ENCODE peak calls at places on chromosomes 16 and 17, in seven cellular contexts. P, Z, N, F, K, W and U are unnamed samples.

GRCh38 chr17:81379523-81379942 is 15.7 kb upstream of the BAHCC1 start:
- DNase-seq in P (peak), K (peak), N (no peak), W (peak), F (no peak), Z (no peak), U (no peak)

GRCh38 chr17:65573283-65573603 is 11.8 kb upstream of the AXIN2 start:
- DNase-seq in Z (no peak), W (no peak), P (no peak), N (no peak), K (no peak), F (no peak), U (no peak)

GRCh38 chr17:68347380-68347779 is 56.1 kb downstream of the ARSG start:
- DNase-seq in W (no peak), P (no peak), Z (no peak), K (no peak), F (peak), N (no peak), U (no peak)

GRCh38 chr17:17503566-17504130 is 7.5 kb upstream of the RASD1 start:
- DNase-seq in K (no peak), W (no peak), N (no peak), F (no peak), P (no peak), Z (no peak), U (no peak)

GRCh38 chr17:20066253-20066652 is 57.1 kb downstream of the SPECC1 start:
- DNase-seq in W (no peak), Z (peak), P (no peak), F (no peak), N (no peak), K (peak), U (no peak)

GRCh38 chr16:87740441-87740840 is 25.3 kb downstream of the KLHDC4 start:
- DNase-seq in F (no peak), W (no peak), K (no peak), N (no peak), P (no peak), Z (no peak), U (no peak)

GRCh38 chr16:25023541-25023940 is 8.4 kb upstream of the ARHGAP17 start:
- DNase-seq in K (peak), F (no peak), P (no peak), W (no peak), N (no peak), Z (no peak), U (no peak)

GRCh38 chr16:88921603-88921995 is 55.1 kb upstream of the PABPN1L start:
- DNase-seq in W (no peak), P (no peak), K (no peak), Z (no peak), F (no peak), N (no peak), U (no peak)

GRCh38 chr16:57559075-57559790 is 16.8 kb downstream of the ADGRG5 start:
- DNase-seq in N (no peak), K (no peak), Z (no peak), W (no peak), P (no peak), F (no peak), U (no peak)

GRCh38 chr16:86554917-86555762 is at the start of gene MTHFSD:
- DNase-seq in W (peak), Z (peak), K (peak), N (peak), F (peak), P (peak), U (peak)
- H3K27ac ChIP-seq in W (peak), Z (peak), K (peak), N (peak), F (peak), P (peak), U (peak)

GRCh38 chr17:30343741-30344140 is 9.9 kb upstream of the TMIGD1 start:
- DNase-seq in N (no peak), F (no peak), P (no peak), W (no peak), K (no peak), Z (no peak), U (no peak)

GRCh38 chr17:30341703-30342102 is 7.8 kb upstream of the TMIGD1 start:
- DNase-seq in F (no peak), Z (no peak), N (no peak), W (no peak), P (no peak), K (no peak), U (no peak)

GRCh38 chr17:30337393-30337999 is 3.6 kb upstream of the TMIGD1 start:
- DNase-seq in Z (no peak), F (no peak), P (no peak), N (no peak), K (no peak), W (peak), U (no peak)

GRCh38 chr17:30344283-30345088 is 10.6 kb upstream of the TMIGD1 start:
- DNase-seq in P (no peak), Z (peak), N (no peak), F (no peak), K (peak), W (peak), U (no peak)

DNA sequence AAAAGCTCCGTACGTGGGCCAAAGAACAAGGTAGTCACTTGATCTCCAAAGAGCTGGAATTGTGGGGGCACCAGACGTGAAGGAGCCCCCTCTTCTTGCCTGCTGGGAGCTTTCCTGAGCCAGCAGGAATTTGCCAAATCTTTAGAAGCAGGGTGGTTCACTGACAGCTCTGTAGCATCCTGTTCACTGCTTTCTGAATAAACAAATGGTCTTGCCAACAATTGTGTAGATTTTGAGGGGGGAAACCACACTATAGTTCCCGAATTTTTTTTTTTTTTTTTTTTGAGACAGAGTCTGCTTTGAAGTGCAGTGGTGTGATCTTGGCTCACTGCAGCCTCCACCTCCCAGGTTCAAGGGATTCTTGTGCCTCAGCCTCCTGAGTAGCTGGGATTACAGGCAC is 7.1 kb upstream of the TMIGD1 start:
- DNase-seq in F (no peak), K (peak), Z (no peak), N (no peak), W (no peak), P (no peak), U (no peak)
- TF ChIP-seq EZH2phosphoT487 in F (no peak), K (no peak), Z (no peak), N (no peak), W (no peak), P (no peak), U (no peak)

GRCh38 chr17:45990836-45991235 is 8.2 kb upstream of the STH start:
- DNase-seq in K (no peak), Z (no peak), W (no peak), N (no peak), P (no peak), F (no peak), U (no peak)
- TF ChIP-seq CTCF in K (peak), Z (no peak), W (no peak), N (no peak), P (no peak), F (peak), U (no peak)

GRCh38 chr17:46191332-46192210 is 1.7 kb downstream of the KANSL1 start:
- DNase-seq in Z (peak), P (no peak), F (peak), K (peak), N (peak), W (peak), U (peak)
- H3K27ac ChIP-seq in Z (peak), P (peak), F (peak), K (peak), N (peak), W (peak), U (peak)

GRCh38 chr16:76193851-76194620 is 83.2 kb upstream of the CNTNAP4 start:
- DNase-seq in Z (peak), P (no peak), K (no peak), F (no peak), N (no peak), W (no peak), U (no peak)
- TF ChIP-seq EZH2phosphoT487 in Z (peak), P (no peak), K (no peak), F (no peak), N (no peak), W (no peak), U (no peak)

DNA sequence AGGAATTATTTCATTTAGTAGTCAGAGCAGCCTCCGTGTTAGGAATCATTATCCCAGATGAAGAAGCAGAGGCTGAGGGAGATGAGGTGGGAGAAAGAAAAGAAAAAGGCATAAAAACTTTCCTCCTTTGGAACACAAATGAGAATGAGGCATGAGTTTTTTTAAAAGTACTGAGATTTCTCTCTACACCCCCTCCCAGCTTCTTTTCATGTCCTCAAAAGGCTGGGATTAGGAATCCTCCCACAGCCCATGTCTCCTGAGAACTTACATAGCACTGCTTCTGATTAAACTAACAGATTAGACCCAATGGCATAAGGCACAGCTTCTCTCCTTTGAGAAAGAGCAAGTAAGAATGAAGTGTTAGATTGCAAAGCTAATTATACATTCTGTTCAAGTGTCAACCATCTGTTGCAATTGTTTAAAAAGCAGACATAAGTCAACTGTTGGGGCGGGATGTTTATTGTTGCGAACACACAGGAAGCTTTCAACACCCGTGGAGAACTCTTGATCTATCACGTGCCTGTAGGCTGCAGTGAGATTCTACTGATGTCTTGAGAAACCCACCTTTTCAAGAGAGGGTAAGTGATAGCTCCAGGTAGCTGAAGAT is 715.1 kb downstream of the CDH11 start:
- DNase-seq in F (no peak), P (no peak), K (no peak), N (peak), W (no peak), Z (no peak), U (no peak)
- TF ChIP-seq CTCF in F (no peak), P (no peak), K (no peak), N (no peak), W (no peak), Z (no peak), U (no peak)

DNA sequence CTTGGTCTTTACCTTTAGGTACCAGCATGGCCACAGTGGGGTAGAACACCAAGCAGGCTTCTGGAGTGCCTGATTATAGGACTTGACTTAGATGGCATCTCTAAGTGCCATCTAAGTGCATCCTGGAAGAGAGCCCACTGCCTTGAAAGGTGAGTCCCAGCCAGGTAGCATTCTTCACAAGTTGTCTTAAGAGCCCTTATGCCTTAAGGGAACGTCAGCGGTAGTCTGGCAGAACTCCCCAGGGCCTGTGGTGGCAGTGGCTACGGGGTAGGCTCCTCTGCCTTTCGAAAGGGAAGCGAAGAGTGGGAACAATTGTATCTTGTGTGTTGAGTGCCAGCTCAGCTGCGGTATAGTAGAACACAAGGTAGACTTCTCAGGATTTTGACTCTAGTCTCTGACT is 549.0 kb downstream of the HS3ST4 start:
- DNase-seq in W (no peak), K (no peak), N (no peak), Z (no peak), P (no peak), F (no peak), U (no peak)
- H3K27ac ChIP-seq in W (no peak), K (no peak), N (no peak), Z (no peak), P (no peak), F (no peak), U (no peak)

DNA sequence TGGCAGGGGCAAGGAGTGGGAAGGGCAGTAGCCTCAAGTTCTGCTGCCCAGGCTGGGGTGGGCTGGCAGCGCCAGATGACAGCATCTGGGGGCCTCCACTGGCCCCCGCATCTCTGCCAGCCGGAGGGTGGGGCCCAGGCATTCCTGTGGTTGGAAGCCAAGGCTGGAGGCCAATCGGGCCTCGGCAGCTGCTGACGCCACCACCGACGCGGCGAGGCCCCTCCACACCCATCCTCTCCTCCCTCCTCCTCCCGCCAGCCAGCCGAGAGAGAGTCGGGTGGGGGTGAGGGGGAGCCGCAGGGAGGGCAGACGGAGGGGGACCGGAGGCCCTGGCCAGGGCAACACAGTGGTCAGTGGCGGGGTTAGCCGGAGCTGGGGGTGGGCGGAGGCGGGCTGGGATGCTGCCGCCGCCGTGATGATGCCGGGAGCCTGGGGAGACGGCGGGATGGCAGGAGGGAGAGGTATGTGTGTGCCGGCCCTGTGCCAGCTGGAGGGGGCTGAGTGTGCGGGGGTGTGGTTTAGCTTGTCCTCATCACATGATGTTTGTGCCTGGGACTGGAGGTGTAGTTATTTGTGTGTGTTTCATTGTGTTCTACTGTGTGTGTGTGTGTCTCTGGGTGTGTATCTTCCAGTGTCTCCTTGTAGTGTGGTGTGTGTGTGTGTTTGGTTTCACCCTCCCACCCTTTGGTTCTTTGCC is 36.6 kb downstream of the ARHGAP23 start:
- DNase-seq in W (peak), K (no peak), F (no peak), Z (peak), P (peak), N (peak), U (no peak)
- TF ChIP-seq EZH2phosphoT487 in W (no peak), K (no peak), F (no peak), Z (no peak), P (no peak), N (no peak), U (no peak)

GRCh38 chr16:28935333-28935732 is 3.6 kb downstream of the CD19 start:
- DNase-seq in P (no peak), Z (no peak), K (no peak), F (no peak), W (no peak), N (no peak), U (no peak)

GRCh38 chr16:28935924-28936783 is 4.4 kb downstream of the CD19 start:
- DNase-seq in K (peak), N (peak), Z (peak), W (peak), P (peak), F (peak), U (peak)

GRCh38 chr16:28938721-28939120 is 7.0 kb downstream of the CD19 start:
- DNase-seq in K (no peak), N (no peak), W (no peak), P (no peak), F (no peak), Z (no peak), U (no peak)

GRCh38 chr16:28936784-28937155 is 5.0 kb downstream of the CD19 start:
- DNase-seq in K (no peak), N (no peak), Z (no peak), W (no peak), F (no peak), P (no peak), U (no peak)

GRCh38 chr16:28937222-28937876 is 5.6 kb downstream of the CD19 start:
- DNase-seq in K (no peak), W (no peak), P (no peak), F (no peak), N (no peak), Z (no peak), U (no peak)
- TF ChIP-seq CTCF in K (peak), W (peak), P (no peak), F (no peak), N (no peak), Z (no peak), U (no peak)